ENCODE peak calls at places on chromosome 20, in ten cellular contexts. J is heart right ventricle, Q is cardiac fibroblast, G is esophagus squamous epithelium, Y is fibroblast of lung, W is activated B cell treated with CpG ODN at 0.5 μM for 24 hours, P is Calu3, N is prostate gland, K is PC-9, X is B cell. O is an unnamed sample.

GRCh38 chr20:3606021-3606420 is 57.2 kb downstream of the GFRA4 start:
- DNase-seq in J (no peak), Q (peak), G (no peak), Y (no peak), W (no peak), P (no peak), N (no peak), K (no peak), X (no peak), O (no peak)

GRCh38 chr20:21528870-21529269 is 15.0 kb upstream of the NKX2-2 start:
- DNase-seq in J (no peak), Q (no peak), G (no peak), Y (no peak), W (no peak), P (no peak), N (no peak), K (no peak), X (no peak), O (no peak)

GRCh38 chr20:38961530-38962043 is 557 bp upstream of the DHX35 start:
- DNase-seq in J (no peak), Q (no peak), G (no peak), Y (no peak), W (no peak), P (peak), N (no peak), K (no peak), X (no peak), O (no peak)

GRCh38 chr20:47330933-47331708 is 25.4 kb downstream of the ZMYND8 start:
- DNase-seq in J (no peak), Q (peak), G (no peak), Y (peak), W (no peak), P (no peak), N (no peak), K (peak), X (no peak), O (no peak)

GRCh38 chr20:36319356-36320260 is 13.5 kb downstream of the DLGAP4 start:
- DNase-seq in J (no peak), Q (peak), G (no peak), Y (no peak), W (no peak), P (no peak), N (no peak), K (no peak), X (no peak), O (no peak)

GRCh38 chr20:23019403-23019802 is 15.7 kb upstream of the SSTR4 start:
- DNase-seq in J (no peak), Q (no peak), G (no peak), Y (no peak), W (no peak), P (no peak), N (no peak), K (no peak), X (no peak), O (no peak)

GRCh38 chr20:46253391-46253790 is 54.9 kb downstream of the CDH22 start:
- DNase-seq in J (no peak), Q (no peak), G (no peak), Y (no peak), W (no peak), P (peak), N (no peak), K (no peak), X (no peak), O (no peak)

GRCh38 chr20:8361779-8362178 is 229.7 kb downstream of the PLCB1 start:
- DNase-seq in J (no peak), Q (no peak), G (no peak), Y (no peak), W (no peak), P (no peak), N (no peak), K (no peak), X (no peak), O (no peak)

GRCh38 chr20:13141541-13141940 is 79.5 kb upstream of the ISM1 start:
- DNase-seq in J (no peak), Q (no peak), G (no peak), Y (no peak), W (no peak), P (no peak), N (no peak), K (no peak), X (no peak), O (no peak)

GRCh38 chr20:40471261-40471629 is 217.8 kb downstream of the MAFB start:
- DNase-seq in J (no peak), Q (no peak), G (no peak), Y (no peak), W (no peak), P (no peak), N (no peak), K (no peak), X (no peak), O (no peak)
- TF ChIP-seq CTCF in J (peak), Q (no peak), G (peak), Y (no peak), W (no peak), P (no peak), N (peak), K (peak), X (no peak), O (peak)

GRCh38 chr20:24149175-24149574 is 160.6 kb upstream of the GGTLC1 start:
- DNase-seq in J (no peak), Q (no peak), G (no peak), Y (no peak), W (no peak), P (no peak), N (no peak), K (no peak), X (no peak), O (no peak)

GRCh38 chr20:24150406-24150805 is 161.8 kb upstream of the GGTLC1 start:
- DNase-seq in J (no peak), Q (no peak), G (no peak), Y (no peak), W (no peak), P (no peak), N (no peak), K (no peak), X (no peak), O (no peak)

GRCh38 chr20:24148372-24148771 is 159.8 kb upstream of the GGTLC1 start:
- DNase-seq in J (no peak), Q (no peak), G (no peak), Y (no peak), W (no peak), P (no peak), N (no peak), K (no peak), X (peak), O (no peak)

GRCh38 chr20:24151621-24152020 is 163.0 kb upstream of the GGTLC1 start:
- DNase-seq in J (no peak), Q (no peak), G (no peak), Y (no peak), W (no peak), P (no peak), N (no peak), K (no peak), X (no peak), O (no peak)

DNA sequence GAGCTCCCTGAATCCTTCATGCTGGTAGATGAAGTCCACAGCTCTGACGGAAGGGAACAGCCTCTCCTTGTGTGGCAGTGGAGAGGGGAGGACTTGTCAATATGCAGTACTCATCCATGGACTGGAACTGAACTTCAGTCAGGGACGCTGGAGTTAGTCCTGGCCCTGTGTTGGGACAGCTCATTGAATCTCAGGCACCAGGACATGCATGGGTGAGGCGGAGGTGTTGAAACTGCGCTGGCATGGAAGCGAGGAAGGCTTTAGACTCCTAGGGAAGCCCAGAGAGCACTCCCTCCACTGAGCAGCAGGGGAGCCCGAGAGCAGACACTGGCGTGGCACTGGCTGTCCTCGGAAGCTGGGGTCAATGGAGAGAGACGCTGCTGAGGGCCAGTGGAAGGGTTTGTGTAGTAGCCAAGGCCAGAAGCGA is 161.3 kb upstream of the GGTLC1 start:
- DNase-seq in J (peak), Q (no peak), G (no peak), Y (no peak), W (no peak), P (peak), N (no peak), K (no peak), X (no peak), O (no peak)
- TF ChIP-seq CTCF in J (peak), Q (peak), G (no peak), Y (no peak), W (no peak), P (no peak), N (peak), K (no peak), X (no peak), O (peak)

GRCh38 chr20:37755665-37756064 is 61.8 kb downstream of the CTNNBL1 start:
- DNase-seq in J (peak), Q (no peak), G (no peak), Y (no peak), W (no peak), P (no peak), N (no peak), K (no peak), X (no peak), O (no peak)
- TF ChIP-seq CTCF in J (peak), Q (no peak), G (no peak), Y (no peak), W (no peak), P (no peak), N (no peak), K (no peak), X (no peak), O (no peak)

DNA sequence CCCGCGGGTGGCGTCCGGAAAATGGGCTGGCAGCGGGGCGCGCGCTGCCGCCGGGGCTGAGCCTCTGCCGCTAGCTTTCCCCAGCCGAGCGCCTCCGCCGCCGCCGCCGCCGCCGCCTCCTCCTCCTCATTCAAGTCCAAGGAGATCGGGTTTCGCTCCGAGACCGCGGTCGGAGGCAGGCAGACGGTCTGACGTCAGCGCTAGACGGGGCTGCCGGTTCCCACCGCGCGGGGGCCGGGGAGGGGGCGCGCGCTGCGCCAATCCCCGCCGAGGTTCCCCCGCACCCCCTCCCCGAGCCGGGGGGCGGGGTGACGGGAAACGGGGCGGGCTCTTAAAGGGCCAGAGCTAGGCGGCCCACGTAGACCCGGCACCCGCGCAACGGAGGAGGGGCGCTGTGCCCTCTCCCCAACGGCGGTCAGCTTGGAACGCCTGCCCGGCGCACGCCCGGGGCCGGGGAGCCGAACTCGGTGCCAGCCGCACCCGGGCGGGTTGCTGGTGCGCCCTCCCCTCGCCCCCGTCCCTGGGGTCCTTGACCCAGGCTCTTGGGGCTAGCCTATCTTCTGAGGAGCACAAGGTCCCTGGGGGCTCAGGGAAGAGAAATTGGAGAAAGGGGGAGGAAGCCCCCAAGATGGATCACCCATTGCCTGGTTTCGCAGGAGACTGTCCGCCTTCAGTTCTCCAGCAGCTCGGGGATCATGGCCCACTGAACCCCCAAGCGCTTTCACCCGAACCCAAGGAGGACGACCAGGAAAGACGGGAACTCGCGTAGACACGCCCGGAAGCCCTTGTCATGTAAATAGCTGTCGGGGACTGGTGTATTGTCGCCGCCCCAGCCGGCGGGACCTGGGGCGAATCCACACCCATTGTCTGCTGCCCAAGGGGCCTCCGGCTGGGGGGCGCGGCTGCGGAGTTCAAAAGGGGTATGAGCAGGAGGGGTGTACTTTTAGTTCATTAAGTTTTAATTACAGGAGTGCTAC is at the start of gene PMEPA1:
- DNase-seq in J (peak), Q (peak), G (peak), Y (peak), W (peak), P (peak), N (peak), K (peak), X (peak), O (peak)
- TF ChIP-seq CTCF in J (peak), Q (no peak), G (peak), Y (no peak), W (no peak), P (no peak), N (peak), K (no peak), X (no peak), O (no peak)

GRCh38 chr20:14189794-14190402 is 147.5 kb downstream of the FLRT3 start:
- DNase-seq in J (no peak), Q (peak), G (no peak), Y (peak), W (no peak), P (peak), N (peak), K (no peak), X (no peak), O (no peak)
- TF ChIP-seq CTCF in J (peak), Q (no peak), G (no peak), Y (peak), W (no peak), P (no peak), N (peak), K (peak), X (no peak), O (peak)

GRCh38 chr20:48926816-48927215 is 5.3 kb downstream of the ARFGEF2 start:
- DNase-seq in J (no peak), Q (no peak), G (no peak), Y (no peak), W (no peak), P (no peak), N (no peak), K (no peak), X (no peak), O (no peak)
- TF ChIP-seq CTCF in J (no peak), Q (no peak), G (no peak), Y (no peak), W (no peak), P (no peak), N (no peak), K (no peak), X (no peak), O (no peak)

GRCh38 chr20:44641305-44641704 is 10.2 kb downstream of the ADA start:
- DNase-seq in J (no peak), Q (no peak), G (no peak), Y (no peak), W (no peak), P (no peak), N (no peak), K (no peak), X (no peak), O (no peak)

GRCh38 chr20:44642203-44643153 is 9.0 kb downstream of the ADA start:
- DNase-seq in J (peak), Q (peak), G (no peak), Y (peak), W (no peak), P (peak), N (peak), K (peak), X (peak), O (peak)

GRCh38 chr20:44644384-44645131 is 6.9 kb downstream of the ADA start:
- DNase-seq in J (no peak), Q (no peak), G (no peak), Y (no peak), W (no peak), P (no peak), N (no peak), K (no peak), X (peak), O (no peak)

GRCh38 chr20:44643596-44644383 is 7.7 kb downstream of the ADA start:
- DNase-seq in J (peak), Q (peak), G (no peak), Y (peak), W (no peak), P (peak), N (no peak), K (peak), X (no peak), O (no peak)

DNA sequence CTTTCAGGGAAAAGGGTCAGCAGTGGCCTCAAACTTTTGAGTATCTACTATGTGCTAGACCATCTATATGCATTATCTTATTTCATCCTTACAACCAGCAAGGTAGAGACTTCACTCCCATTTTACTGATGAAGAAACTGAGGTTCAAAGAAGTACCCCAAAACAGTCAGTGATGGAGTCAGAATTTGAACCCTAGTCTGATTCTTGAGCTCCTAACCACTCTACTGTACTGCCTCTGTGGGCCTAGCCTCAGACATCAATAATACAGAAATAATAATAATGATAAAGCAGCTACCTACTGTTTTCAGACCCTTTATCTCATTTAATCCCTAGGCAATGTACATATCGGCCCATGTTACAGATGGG is 8.4 kb downstream of the ADA start:
- DNase-seq in J (no peak), Q (no peak), G (no peak), Y (no peak), W (no peak), P (no peak), N (no peak), K (no peak), X (no peak), O (no peak)
- TF ChIP-seq CTCF in J (no peak), Q (no peak), G (no peak), Y (no peak), W (no peak), P (no peak), N (no peak), K (no peak), X (no peak), O (no peak)

GRCh38 chr20:51417745-51418529 is 124.6 kb downstream of the NFATC2 start:
- DNase-seq in J (no peak), Q (no peak), G (no peak), Y (no peak), W (no peak), P (no peak), N (no peak), K (no peak), X (no peak), O (no peak)
- TF ChIP-seq CTCF in J (no peak), Q (no peak), G (no peak), Y (no peak), W (no peak), P (no peak), N (no peak), K (no peak), X (no peak), O (no peak)

GRCh38 chr20:62622877-62623487 is 19.3 kb upstream of the SLCO4A1 start:
- DNase-seq in J (no peak), Q (no peak), G (no peak), Y (no peak), W (no peak), P (no peak), N (no peak), K (peak), X (peak), O (no peak)

GRCh38 chr20:62620624-62621023 is 21.7 kb upstream of the SLCO4A1 start:
- DNase-seq in J (no peak), Q (no peak), G (no peak), Y (no peak), W (no peak), P (no peak), N (no peak), K (no peak), X (no peak), O (no peak)

GRCh38 chr20:62623488-62624324 is 18.6 kb upstream of the SLCO4A1 start:
- DNase-seq in J (peak), Q (peak), G (peak), Y (peak), W (peak), P (peak), N (peak), K (peak), X (peak), O (peak)

GRCh38 chr20:62621251-62622110 is 20.8 kb upstream of the SLCO4A1 start:
- DNase-seq in J (no peak), Q (no peak), G (no peak), Y (no peak), W (no peak), P (no peak), N (no peak), K (peak), X (no peak), O (no peak)

GRCh38 chr20:62622178-62622876 is 20.0 kb upstream of the SLCO4A1 start:
- DNase-seq in J (no peak), Q (no peak), G (no peak), Y (no peak), W (no peak), P (no peak), N (no peak), K (no peak), X (no peak), O (no peak)
- TF ChIP-seq CTCF in J (no peak), Q (no peak), G (no peak), Y (no peak), W (no peak), P (no peak), N (no peak), K (no peak), X (no peak), O (no peak)

DNA sequence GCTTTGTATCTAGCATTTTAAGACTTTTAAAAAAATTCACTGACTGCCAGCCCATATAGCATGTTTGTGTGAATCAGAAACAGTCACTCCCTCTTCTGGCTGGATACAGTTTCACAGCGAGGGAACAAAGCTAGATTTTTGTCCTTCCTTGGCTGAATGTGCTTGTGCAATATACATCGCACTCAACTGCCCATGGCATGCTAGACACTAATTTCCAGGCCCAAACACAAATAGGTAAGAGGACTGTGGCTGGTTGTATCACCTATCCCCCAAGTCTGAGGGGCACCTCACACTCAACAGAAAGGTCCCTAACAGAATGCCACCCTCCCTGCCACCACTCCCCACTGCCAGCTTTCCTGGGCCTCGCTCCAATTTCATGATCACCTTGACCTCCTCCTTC is 16.2 kb upstream of the BLCAP start:
- DNase-seq in J (no peak), Q (peak), G (no peak), Y (peak), W (no peak), P (peak), N (no peak), K (peak), X (no peak), O (no peak)
- TF ChIP-seq CTCF in J (peak), Q (peak), G (no peak), Y (peak), W (no peak), P (peak), N (peak), K (peak), X (no peak), O (no peak)